ENCODE peak calls at places on chromosomes 12 and 14, in five cellular contexts. G is GM12878, W is HCT116, T is heart left ventricle, A is K562. Y is an unnamed sample.

GRCh38 chr12:107539196-107539939 is 146.2 kb upstream of the PWP1 start:
- ATAC-seq in G (no peak), W (no peak), T (no peak), A (no peak), Y (no peak)

GRCh38 chr14:38947343-38947742 is 155.7 kb downstream of the SEC23A start:
- ATAC-seq in G (no peak), W (no peak), T (no peak), A (no peak), Y (no peak)

GRCh38 chr14:104976198-104977007 is 1.8 kb downstream of the AHNAK2 start:
- ATAC-seq in G (peak; percentile 95), W (peak; percentile 25), T (peak; percentile 59), A (peak; percentile 87), Y (peak; percentile 23)

GRCh38 chr12:92044435-92044834 is 101.2 kb downstream of the BTG1 start:
- ATAC-seq in G (no peak), W (no peak), T (no peak), A (no peak), Y (no peak)

GRCh38 chr12:79691299-79692248 is 810 bp upstream of the PAWR start:
- ATAC-seq in G (no peak), W (no peak), T (peak; percentile 44), A (no peak), Y (peak; percentile 45)

GRCh38 chr12:27534060-27534764 is 10.2 kb downstream of the PPFIBP1 start:
- ATAC-seq in G (peak; percentile 77), W (no peak), T (no peak), A (no peak), Y (no peak)

GRCh38 chr12:18868673-18869072 is 130.8 kb downstream of the CAPZA3 start:
- ATAC-seq in G (no peak), W (no peak), T (peak; percentile 16), A (no peak), Y (no peak)

GRCh38 chr12:51868821-51869489 is 18.9 kb upstream of the ANKRD33 start:
- ATAC-seq in G (no peak), W (no peak), T (peak; percentile 45), A (peak; percentile 54), Y (peak; percentile 30)

GRCh38 chr12:121989266-121989950 is 32.3 kb upstream of the BCL7A start:
- ATAC-seq in G (no peak), W (no peak), T (no peak), A (no peak), Y (no peak)

GRCh38 chr14:92863281-92863680 is 59.7 kb upstream of the CHGA start:
- ATAC-seq in G (no peak), W (no peak), T (no peak), A (no peak), Y (no peak)

GRCh38 chr14:43161477-43161876 is 1345.6 kb downstream of the FSCB start:
- ATAC-seq in G (peak; percentile 85), W (no peak), T (no peak), A (no peak), Y (no peak)

GRCh38 chr14:105376521-105377440 is 21.6 kb upstream of the TEX22 start:
- ATAC-seq in G (no peak), W (no peak), T (no peak), A (peak; percentile 75), Y (no peak)

GRCh38 chr14:30966415-30967363 is 58.8 kb upstream of the AP4S1 start:
- ATAC-seq in G (no peak), W (peak; percentile 86), T (no peak), A (peak; percentile 74), Y (no peak)

GRCh38 chr12:85424581-85425348 is 144.7 kb downstream of the ALX1 start:
- ATAC-seq in G (peak; percentile 91), W (peak; percentile 49), T (no peak), A (no peak), Y (no peak)

GRCh38 chr14:35402323-35403084 is 2.0 kb downstream of the NFKBIA start:
- ATAC-seq in G (peak; percentile 0), W (no peak), T (no peak), A (no peak), Y (no peak)
- H3K4me3 ChIP-seq in G (peak overlapping the region; percentile 98), W (no peak overlapping the region), T (peak overlapping the region; percentile 74), A (peak overlapping the region; percentile 89), Y (peak overlapping the region; percentile 97)

DNA sequence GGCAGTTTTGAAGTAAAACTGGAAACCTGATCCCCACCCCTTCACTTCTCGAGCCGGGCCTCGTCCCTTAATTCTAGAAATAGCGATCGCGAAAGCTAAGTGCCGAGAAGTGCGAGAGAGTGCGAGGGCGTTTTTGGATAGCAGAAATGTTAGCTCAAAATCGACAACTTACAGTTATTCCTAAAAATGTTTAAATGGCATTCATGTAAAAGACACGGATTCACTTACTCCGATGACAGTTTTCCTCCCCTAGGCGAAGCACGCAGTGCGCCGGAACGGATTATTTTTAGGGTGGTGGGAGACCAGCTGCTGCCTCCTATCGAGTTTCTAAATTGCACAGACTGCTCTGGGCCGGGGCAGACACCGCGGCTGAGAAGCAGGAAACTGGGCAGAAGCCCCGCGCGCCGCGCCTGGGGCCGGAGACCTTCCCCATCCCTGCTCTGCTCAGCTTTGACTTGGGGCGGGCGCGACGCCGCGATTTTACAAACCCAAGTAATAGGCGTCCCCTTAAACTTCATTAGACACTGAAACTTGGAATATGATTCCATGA is at the start of gene ABCC9:
- ATAC-seq in G (no peak), W (no peak), T (peak; percentile 78), A (peak; percentile 77), Y (peak; percentile 68)
- TF ChIP-seq POLR2A in G (no peak), W (no peak), T (peak; percentile 54), A (no peak), Y (peak; percentile 43)

GRCh38 chr14:60684203-60684602 is 34.9 kb upstream of the SIX1 start:
- ATAC-seq in G (no peak), W (no peak), T (no peak), A (no peak), Y (no peak)
- H3K36me3 ChIP-seq in G (no peaks in the 10 kb centered on the region), W (no peaks in the 10 kb centered on the region), T (no peaks in the 10 kb centered on the region), A (no peaks in the 10 kb centered on the region), Y (no peaks in the 10 kb centered on the region)

GRCh38 chr12:583251-583869 is 79.9 kb downstream of the NINJ2 start:
- ATAC-seq in G (no peak), W (no peak), T (peak; percentile 92), A (no peak), Y (no peak)
- H3K4me3 ChIP-seq in G (no peak overlapping the region), W (no peak overlapping the region), T (no peak overlapping the region), A (no peak overlapping the region), Y (no peak overlapping the region)

GRCh38 chr12:124603910-124604775 is 36.7 kb upstream of the NCOR2 start:
- ATAC-seq in G (no peak), W (no peak), T (no peak), A (no peak), Y (no peak)

GRCh38 chr12:124601699-124602098 is 34.3 kb upstream of the NCOR2 start:
- ATAC-seq in G (no peak), W (no peak), T (no peak), A (no peak), Y (no peak)

GRCh38 chr12:124605869-124606774 is 38.7 kb upstream of the NCOR2 start:
- ATAC-seq in G (no peak), W (no peak), T (no peak), A (peak; percentile 55), Y (peak; percentile 5)

GRCh38 chr12:124605150-124605549 is 37.7 kb upstream of the NCOR2 start:
- ATAC-seq in G (no peak), W (peak; percentile 20), T (no peak), A (peak; percentile 82), Y (no peak)

DNA sequence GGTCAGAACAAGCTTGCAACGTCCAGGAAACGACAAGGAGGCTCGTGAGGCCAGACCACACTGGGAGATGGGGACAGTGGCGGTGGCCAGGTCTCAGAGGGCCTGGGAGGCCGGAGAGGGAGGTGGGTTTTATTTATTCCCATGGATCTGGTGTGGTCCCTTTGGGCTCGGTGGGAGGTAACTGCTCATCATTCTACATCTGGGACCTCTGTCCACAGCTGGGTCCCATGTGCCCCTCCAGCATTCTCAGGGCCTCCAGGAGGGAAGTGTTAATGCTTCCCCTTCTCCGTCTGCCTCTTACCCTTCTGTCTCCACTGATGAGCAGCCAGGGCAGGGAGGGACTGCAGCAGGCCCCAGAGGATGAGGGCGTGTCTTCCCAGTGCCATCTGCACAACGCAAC is 35.7 kb upstream of the NCOR2 start:
- ATAC-seq in G (no peak), W (no peak), T (peak; percentile 45), A (no peak), Y (no peak)
- TF ChIP-seq POLR2A in G (no peak), W (no peak), T (no peak), A (no peak), Y (no peak)

DNA sequence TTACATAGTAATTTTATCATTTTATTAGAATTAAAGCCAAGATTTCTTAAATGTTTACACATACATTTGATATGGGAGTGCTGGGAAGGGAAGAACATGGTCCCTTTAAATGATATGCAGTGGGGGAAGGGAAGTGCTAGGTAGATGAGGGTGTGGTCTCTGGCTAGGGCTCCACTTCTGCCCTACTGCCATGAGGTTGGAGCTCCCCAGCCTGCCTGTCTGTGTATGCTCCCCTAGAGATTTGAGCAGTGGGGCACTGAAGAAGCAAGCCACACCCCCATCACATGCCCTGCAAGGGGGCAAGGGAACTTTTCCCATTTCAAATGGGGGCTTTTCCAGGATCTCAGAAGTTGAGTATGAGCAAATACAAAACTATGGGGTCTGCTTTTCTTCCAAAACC is 25.5 kb downstream of the CLECL1 start:
- ATAC-seq in G (peak; percentile 27), W (peak; percentile 30), T (no peak), A (no peak), Y (no peak)
- H3K36me3 ChIP-seq in G (no peaks in the 10 kb centered on the region), W (no peaks in the 10 kb centered on the region), T (no peaks in the 10 kb centered on the region), A (no peaks in the 10 kb centered on the region), Y (no peaks in the 10 kb centered on the region)

GRCh38 chr12:46458500-46459106 is 86.0 kb upstream of the SLC38A2 start:
- ATAC-seq in G (no peak), W (no peak), T (no peak), A (no peak), Y (no peak)

GRCh38 chr12:46460682-46461215 is 88.2 kb upstream of the SLC38A2 start:
- ATAC-seq in G (peak; percentile 73), W (no peak), T (no peak), A (no peak), Y (no peak)

GRCh38 chr12:46459111-46459510 is 86.5 kb upstream of the SLC38A2 start:
- ATAC-seq in G (no peak), W (no peak), T (no peak), A (no peak), Y (no peak)

GRCh38 chr12:46461459-46461858 is 88.9 kb upstream of the SLC38A2 start:
- ATAC-seq in G (no peak), W (no peak), T (peak; percentile 37), A (peak; percentile 23), Y (no peak)

GRCh38 chr12:46459881-46460545 is 87.4 kb upstream of the SLC38A2 start:
- ATAC-seq in G (peak; percentile 64), W (no peak), T (peak; percentile 23), A (no peak), Y (no peak)
- H3K4me3 ChIP-seq in G (no peak overlapping the region), W (no peak overlapping the region), T (no peak overlapping the region), A (no peak overlapping the region), Y (no peak overlapping the region)

Y was measured in gastroesophageal sphincter.